ENCODE peak calls at places on chromosome 11, in four cellular contexts. One of them, this sample, is unnamed.

GRCh38 chr11:96162816-96163499 is 180.0 kb downstream of the MAML2 start:
- DNase-seq in AG04450: peak
- DNase-seq in suprapubic skin: no peak
- DNase-seq in H1: no peak
- DNase-seq in this sample: peak

GRCh38 chr11:64239662-64240466 is 1.0 kb upstream of the FKBP2 start:
- DNase-seq in AG04450: no peak
- DNase-seq in suprapubic skin: no peak
- DNase-seq in H1: no peak
- DNase-seq in this sample: no peak

GRCh38 chr11:14336507-14337503 is 22.2 kb downstream of the RRAS2 start:
- DNase-seq in AG04450: peak
- DNase-seq in suprapubic skin: no peak
- DNase-seq in H1: no peak
- DNase-seq in this sample: no peak

GRCh38 chr11:57288771-57289579 is 35.8 kb downstream of the TNKS1BP1 start:
- DNase-seq in AG04450: peak
- DNase-seq in suprapubic skin: no peak
- DNase-seq in H1: no peak
- DNase-seq in this sample: no peak

GRCh38 chr11:125621995-125622394 is 3.0 kb upstream of the CHEK1 start:
- DNase-seq in AG04450: no peak
- DNase-seq in suprapubic skin: no peak
- DNase-seq in H1: no peak
- DNase-seq in this sample: peak

GRCh38 chr11:70378506-70379134 is 19.7 kb upstream of the CTTN start:
- DNase-seq in AG04450: no peak
- DNase-seq in suprapubic skin: no peak
- DNase-seq in H1: no peak
- DNase-seq in this sample: no peak

GRCh38 chr11:28657378-28658030 is 549.3 kb downstream of the METTL15 start:
- DNase-seq in AG04450: no peak
- DNase-seq in suprapubic skin: no peak
- DNase-seq in H1: no peak
- DNase-seq in this sample: no peak

GRCh38 chr11:68843703-68844312 is 2.1 kb upstream of the CPT1A start:
- DNase-seq in AG04450: no peak
- DNase-seq in suprapubic skin: peak
- DNase-seq in H1: peak
- DNase-seq in this sample: no peak

GRCh38 chr11:12361650-12362049 is 15.7 kb upstream of the PARVA start:
- DNase-seq in AG04450: no peak
- DNase-seq in suprapubic skin: no peak
- DNase-seq in H1: no peak
- DNase-seq in this sample: no peak

GRCh38 chr11:61362542-61362875 is 335 bp downstream of the TMEM138 start:
- DNase-seq in AG04450: no peak
- DNase-seq in suprapubic skin: no peak
- DNase-seq in H1: no peak
- DNase-seq in this sample: peak

GRCh38 chr11:65425971-65426838 is 3.6 kb downstream of the NEAT1 start:
- DNase-seq in AG04450: no peak
- DNase-seq in suprapubic skin: peak
- DNase-seq in H1: no peak
- DNase-seq in this sample: no peak

GRCh38 chr11:63814383-63814736 is 1.1 kb downstream of the SPINDOC start:
- DNase-seq in AG04450: no peak
- DNase-seq in suprapubic skin: no peak
- DNase-seq in H1: no peak
- DNase-seq in this sample: no peak

GRCh38 chr11:72058416-72059034 is 21.8 kb downstream of the NUMA1 start:
- DNase-seq in AG04450: peak
- DNase-seq in suprapubic skin: no peak
- DNase-seq in H1: no peak
- DNase-seq in this sample: no peak

GRCh38 chr11:69923196-69923595 is 104.0 kb upstream of the FGF3 start:
- DNase-seq in AG04450: no peak
- DNase-seq in suprapubic skin: peak
- DNase-seq in H1: no peak
- DNase-seq in this sample: no peak

GRCh38 chr11:2564588-2565440 is 120.0 kb downstream of the KCNQ1 start:
- DNase-seq in AG04450: no peak
- DNase-seq in suprapubic skin: peak
- DNase-seq in H1: no peak
- DNase-seq in this sample: no peak

GRCh38 chr11:71101046-71101445 is 151.3 kb downstream of the SHANK2 start:
- DNase-seq in AG04450: no peak
- DNase-seq in suprapubic skin: no peak
- DNase-seq in H1: no peak
- DNase-seq in this sample: no peak

GRCh38 chr11:40280161-40281054 is 1179.0 kb downstream of the LRRC4C start:
- DNase-seq in AG04450: no peak
- DNase-seq in suprapubic skin: no peak
- DNase-seq in H1: no peak
- DNase-seq in this sample: no peak

GRCh38 chr11:104057908-104058307 is 21.5 kb downstream of the DDI1 start:
- DNase-seq in AG04450: no peak
- DNase-seq in suprapubic skin: no peak
- DNase-seq in H1: no peak
- DNase-seq in this sample: no peak

GRCh38 chr11:112179601-112180000 is 4.3 kb downstream of the BCO2 start:
- DNase-seq in AG04450: no peak
- DNase-seq in suprapubic skin: no peak
- DNase-seq in H1: no peak
- DNase-seq in this sample: no peak

GRCh38 chr11:79076526-79077115 is 364.2 kb downstream of the TENM4 start:
- DNase-seq in AG04450: no peak
- DNase-seq in suprapubic skin: no peak
- DNase-seq in H1: no peak
- DNase-seq in this sample: no peak

GRCh38 chr11:28346209-28346608 is 238.0 kb downstream of the METTL15 start:
- DNase-seq in AG04450: no peak
- DNase-seq in suprapubic skin: no peak
- DNase-seq in H1: no peak
- DNase-seq in this sample: no peak

GRCh38 chr11:130211781-130212401 is 52.3 kb downstream of the ST14 start:
- DNase-seq in AG04450: no peak
- DNase-seq in suprapubic skin: peak
- DNase-seq in H1: no peak
- DNase-seq in this sample: no peak

GRCh38 chr11:20355221-20356219 is 8.0 kb upstream of the HTATIP2 start:
- DNase-seq in AG04450: no peak
- DNase-seq in suprapubic skin: no peak
- DNase-seq in H1: no peak
- DNase-seq in this sample: no peak

GRCh38 chr11:128181090-128181485 is 406.3 kb downstream of the ETS1 start:
- DNase-seq in AG04450: no peak
- DNase-seq in suprapubic skin: no peak
- DNase-seq in H1: no peak
- DNase-seq in this sample: no peak

GRCh38 chr11:1647901-1648721 is 18.5 kb downstream of the KRTAP5-5 start:
- DNase-seq in AG04450: no peak
- DNase-seq in suprapubic skin: no peak
- DNase-seq in H1: no peak
- DNase-seq in this sample: no peak

GRCh38 chr11:84249344-84250135 is 963.4 kb upstream of the CCDC90B start:
- DNase-seq in AG04450: no peak
- DNase-seq in suprapubic skin: no peak
- DNase-seq in H1: no peak
- DNase-seq in this sample: no peak

GRCh38 chr11:66081505-66081904 is 11.4 kb downstream of the PACS1 start:
- DNase-seq in AG04450: no peak
- DNase-seq in suprapubic skin: peak
- DNase-seq in H1: no peak
- DNase-seq in this sample: no peak

GRCh38 chr11:11345099-11345498 is 8.0 kb downstream of the CSNK2A3 start:
- DNase-seq in AG04450: no peak
- DNase-seq in suprapubic skin: no peak
- DNase-seq in H1: no peak
- DNase-seq in this sample: no peak

GRCh38 chr11:38937709-38938108 is 2339.7 kb upstream of the RAG2 start:
- DNase-seq in AG04450: no peak
- DNase-seq in suprapubic skin: no peak
- DNase-seq in H1: no peak
- DNase-seq in this sample: no peak

GRCh38 chr11:126357969-126358762 is 2.7 kb downstream of the ST3GAL4 start:
- DNase-seq in AG04450: no peak
- DNase-seq in suprapubic skin: peak
- DNase-seq in H1: no peak
- DNase-seq in this sample: no peak

GRCh38 chr11:2779981-2780849 is 80.4 kb upstream of the KCNQ1OT1 start:
- DNase-seq in AG04450: no peak
- DNase-seq in suprapubic skin: peak
- DNase-seq in H1: no peak
- DNase-seq in this sample: no peak

GRCh38 chr11:43930868-43931716 is 11.3 kb upstream of the C11orf96 start:
- DNase-seq in AG04450: no peak
- DNase-seq in suprapubic skin: no peak
- DNase-seq in H1: no peak
- DNase-seq in this sample: no peak

GRCh38 chr11:43933608-43934358 is 8.7 kb upstream of the C11orf96 start:
- DNase-seq in AG04450: no peak
- DNase-seq in suprapubic skin: peak
- DNase-seq in H1: no peak
- DNase-seq in this sample: no peak

GRCh38 chr11:43933226-43933607 is 9.2 kb upstream of the C11orf96 start:
- DNase-seq in AG04450: no peak
- DNase-seq in suprapubic skin: no peak
- DNase-seq in H1: no peak
- DNase-seq in this sample: no peak

GRCh38 chr11:43934359-43935130 is 7.9 kb upstream of the C11orf96 start:
- DNase-seq in AG04450: no peak
- DNase-seq in suprapubic skin: peak
- DNase-seq in H1: no peak
- DNase-seq in this sample: no peak

DNA sequence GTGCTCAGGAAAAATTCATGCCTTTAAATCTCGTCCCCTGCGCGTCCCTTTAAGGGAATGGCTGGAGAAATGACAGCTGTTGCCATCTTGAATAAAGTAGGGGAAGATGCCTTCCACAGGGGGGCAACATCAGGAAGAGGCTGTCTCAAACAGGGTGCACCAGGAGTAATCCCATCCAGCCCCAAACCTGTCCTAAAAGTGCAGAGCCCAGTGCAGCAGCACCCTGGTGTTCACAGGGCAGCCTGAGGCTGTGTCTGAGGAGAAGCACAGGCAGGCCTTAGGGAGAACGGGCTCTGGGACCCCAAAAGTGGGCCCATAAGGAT is 10.8 kb upstream of the C11orf96 start:
- DNase-seq in AG04450: no peak
- DNase-seq in suprapubic skin: no peak
- DNase-seq in H1: no peak
- DNase-seq in this sample: no peak
- TF ChIP-seq CTCF in AG04450: peak
- TF ChIP-seq CTCF in suprapubic skin: no peak
- TF ChIP-seq CTCF in H1: peak
- TF ChIP-seq CTCF in this sample: no peak

GRCh38 chr11:73315288-73316020 is 7.4 kb downstream of the ARHGEF17 start:
- DNase-seq in AG04450: no peak
- DNase-seq in suprapubic skin: no peak
- DNase-seq in H1: no peak
- DNase-seq in this sample: no peak
- H3K4me3 ChIP-seq in AG04450: peak
- H3K4me3 ChIP-seq in suprapubic skin: peak
- H3K4me3 ChIP-seq in H1: no peak
- H3K4me3 ChIP-seq in this sample: no peak

GRCh38 chr11:117823294-117823940 is 1.1 kb downstream of the FXYD2 start:
- DNase-seq in AG04450: no peak
- DNase-seq in suprapubic skin: peak
- DNase-seq in H1: no peak
- DNase-seq in this sample: no peak
- TF ChIP-seq CTCF in AG04450: peak
- TF ChIP-seq CTCF in suprapubic skin: no peak
- TF ChIP-seq CTCF in H1: no peak
- TF ChIP-seq CTCF in this sample: peak

GRCh38 chr11:60349990-60350389 is 22.9 kb downstream of the MS4A6E start:
- DNase-seq in AG04450: no peak
- DNase-seq in suprapubic skin: no peak
- DNase-seq in H1: no peak
- DNase-seq in this sample: no peak

GRCh38 chr11:60344146-60344545 is 17.1 kb downstream of the MS4A6E start:
- DNase-seq in AG04450: no peak
- DNase-seq in suprapubic skin: no peak
- DNase-seq in H1: no peak
- DNase-seq in this sample: no peak

GRCh38 chr11:60348116-60348515 is 21.1 kb downstream of the MS4A6E start:
- DNase-seq in AG04450: no peak
- DNase-seq in suprapubic skin: no peak
- DNase-seq in H1: no peak
- DNase-seq in this sample: no peak

GRCh38 chr11:60345489-60345888 is 18.4 kb downstream of the MS4A6E start:
- DNase-seq in AG04450: no peak
- DNase-seq in suprapubic skin: no peak
- DNase-seq in H1: peak
- DNase-seq in this sample: no peak

GRCh38 chr11:60347084-60347797 is 20.2 kb downstream of the MS4A6E start:
- DNase-seq in AG04450: no peak
- DNase-seq in suprapubic skin: no peak
- DNase-seq in H1: no peak
- DNase-seq in this sample: no peak
- H3K4me3 ChIP-seq in AG04450: no peak
- H3K4me3 ChIP-seq in suprapubic skin: no peak
- H3K4me3 ChIP-seq in H1: no peak
- H3K4me3 ChIP-seq in this sample: no peak

GRCh38 chr11:119101367-119101758 is 290 bp downstream of the DPAGT1 start:
- DNase-seq in AG04450: no peak
- DNase-seq in suprapubic skin: no peak
- DNase-seq in H1: no peak
- DNase-seq in this sample: no peak

GRCh38 chr11:119101759-119102423 is at the start of gene DPAGT1:
- DNase-seq in AG04450: peak
- DNase-seq in suprapubic skin: peak
- DNase-seq in H1: peak
- DNase-seq in this sample: peak

GRCh38 chr11:119106564-119107537 is at the start of gene C2CD2L:
- DNase-seq in AG04450: peak
- DNase-seq in suprapubic skin: peak
- DNase-seq in H1: no peak
- DNase-seq in this sample: no peak

GRCh38 chr11:119100960-119101349 is 698 bp downstream of the DPAGT1 start:
- DNase-seq in AG04450: no peak
- DNase-seq in suprapubic skin: no peak
- DNase-seq in H1: no peak
- DNase-seq in this sample: no peak

GRCh38 chr11:119103793-119104192 is 2.1 kb upstream of the DPAGT1 start:
- DNase-seq in AG04450: no peak
- DNase-seq in suprapubic skin: no peak
- DNase-seq in H1: no peak
- DNase-seq in this sample: no peak
- TF ChIP-seq CTCF in AG04450: no peak
- TF ChIP-seq CTCF in suprapubic skin: no peak
- TF ChIP-seq CTCF in H1: no peak
- TF ChIP-seq CTCF in this sample: no peak